ENCODE peak calls at places on chromosome 15, in five cellular contexts. T, P, W, S and O are unnamed samples.

GRCh38 chr15:72155021-72155621 is 36.9 kb downstream of the SENP8 start:
- DNase-seq in S (peak), T (peak), P (peak), W (peak), O (no peak)

GRCh38 chr15:101724675-101725005 is 367 bp upstream of the TARS3 start:
- DNase-seq in S (no peak), P (no peak), W (no peak), T (no peak), O (no peak)

GRCh38 chr15:27813139-27813538 is 286.0 kb downstream of the OCA2 start:
- DNase-seq in S (no peak), W (no peak), P (no peak), T (no peak), O (no peak)

GRCh38 chr15:42157981-42158765 is 1.7 kb upstream of the PLA2G4F start:
- DNase-seq in P (no peak), T (no peak), S (no peak), W (no peak), O (peak)

GRCh38 chr15:90763700-90764099 is 46.6 kb downstream of the BLM start:
- DNase-seq in W (no peak), T (no peak), P (no peak), S (no peak), O (no peak)

GRCh38 chr15:60945196-60945595 is 283.9 kb downstream of the RORA start:
- DNase-seq in T (no peak), W (no peak), S (no peak), P (peak), O (no peak)

GRCh38 chr15:70289191-70289955 is 191.7 kb upstream of the TLE3 start:
- DNase-seq in T (no peak), S (peak), W (peak), P (no peak), O (no peak)

GRCh38 chr15:97081666-97082226 is 751.2 kb downstream of the NR2F2 start:
- DNase-seq in W (no peak), S (no peak), P (no peak), T (no peak), O (no peak)

GRCh38 chr15:62803856-62804400 is 238.6 kb upstream of the TPM1 start:
- DNase-seq in T (no peak), W (no peak), S (no peak), P (no peak), O (no peak)

GRCh38 chr15:42727740-42728355 is 9.1 kb downstream of the CDAN1 start:
- DNase-seq in T (no peak), W (no peak), S (no peak), P (no peak), O (no peak)

GRCh38 chr15:85625856-85626255 is 168.9 kb downstream of the KLHL25 start:
- DNase-seq in S (no peak), P (no peak), T (no peak), W (no peak), O (peak)

GRCh38 chr15:91885714-91886265 is 32.3 kb downstream of the SLCO3A1 start:
- DNase-seq in T (no peak), W (no peak), S (no peak), P (no peak), O (no peak)
- TF ChIP-seq CTCF in T (peak), W (peak), S (peak), P (peak), O (no peak)

GRCh38 chr15:30990036-30990435 is 1.4 kb downstream of the MTMR10 start:
- DNase-seq in S (no peak), P (no peak), T (no peak), W (no peak), O (no peak)

GRCh38 chr15:30992073-30992363 is 590 bp upstream of the MTMR10 start:
- DNase-seq in S (no peak), T (no peak), P (no peak), W (no peak), O (no peak)

GRCh38 chr15:30990451-30991300 is 752 bp downstream of the MTMR10 start:
- DNase-seq in S (no peak), W (no peak), T (no peak), P (no peak), O (no peak)

GRCh38 chr15:30991301-30992072 is at the start of gene MTMR10:
- DNase-seq in T (peak), W (no peak), P (peak), S (peak), O (peak)

GRCh38 chr15:30992465-30992864 is 1.0 kb upstream of the MTMR10 start:
- DNase-seq in W (no peak), T (no peak), S (no peak), P (no peak), O (no peak)
- H3K4me3 ChIP-seq in W (peak), T (peak), S (peak), P (peak), O (peak)

GRCh38 chr15:65303687-65304392 is 637 bp upstream of the RNU5B-1 start:
- DNase-seq in P (peak), S (no peak), T (peak), W (no peak), O (no peak)
- TF ChIP-seq CTCF in P (no peak), S (no peak), T (no peak), W (no peak), O (no peak)

GRCh38 chr15:32861741-32862140 is 143.9 kb downstream of the GREM1 start:
- DNase-seq in P (peak), T (peak), S (no peak), W (peak), O (peak)
- H3K4me3 ChIP-seq in P (peak), T (peak), S (no peak), W (no peak), O (peak)

DNA sequence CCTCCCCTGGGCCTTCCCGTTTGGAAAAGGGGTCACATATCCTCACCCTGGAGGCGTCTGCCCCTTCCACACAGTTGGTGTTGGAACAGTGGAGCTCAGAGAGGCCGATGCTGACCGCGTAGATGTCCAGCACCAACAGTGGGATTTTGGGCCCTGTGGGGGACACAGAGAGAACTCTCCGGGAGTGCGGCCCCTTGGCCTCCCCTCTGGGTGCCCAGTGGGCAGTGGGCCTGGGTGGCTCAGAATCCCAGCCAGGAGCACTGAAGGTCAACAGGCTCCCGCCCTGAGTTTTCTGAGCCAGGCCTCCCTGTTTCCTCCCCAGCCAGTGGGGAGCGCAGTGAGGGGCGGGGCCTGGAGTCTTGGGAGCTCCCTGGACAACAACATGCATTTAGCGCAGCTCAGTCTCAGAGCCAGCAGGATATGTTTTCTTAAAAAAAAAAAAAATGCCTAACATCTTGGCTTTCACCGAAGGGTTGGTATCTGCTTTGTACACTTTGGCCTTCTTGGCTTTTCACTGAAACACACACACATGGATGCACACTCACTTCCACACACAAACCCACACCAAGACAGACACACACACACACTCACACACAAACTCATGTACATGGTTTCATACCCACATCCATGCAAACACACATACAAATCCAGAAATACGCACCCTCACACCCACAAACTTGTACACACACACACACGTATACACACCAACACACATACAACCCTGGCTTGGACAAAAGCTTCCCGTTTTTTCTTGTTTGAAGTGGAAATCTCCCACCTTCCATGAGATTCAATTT is 562 bp upstream of the ISLR start:
- DNase-seq in P (peak), W (no peak), T (peak), S (peak), O (peak)
- TF ChIP-seq CTCF in P (no peak), W (no peak), T (peak), S (no peak), O (no peak)

DNA sequence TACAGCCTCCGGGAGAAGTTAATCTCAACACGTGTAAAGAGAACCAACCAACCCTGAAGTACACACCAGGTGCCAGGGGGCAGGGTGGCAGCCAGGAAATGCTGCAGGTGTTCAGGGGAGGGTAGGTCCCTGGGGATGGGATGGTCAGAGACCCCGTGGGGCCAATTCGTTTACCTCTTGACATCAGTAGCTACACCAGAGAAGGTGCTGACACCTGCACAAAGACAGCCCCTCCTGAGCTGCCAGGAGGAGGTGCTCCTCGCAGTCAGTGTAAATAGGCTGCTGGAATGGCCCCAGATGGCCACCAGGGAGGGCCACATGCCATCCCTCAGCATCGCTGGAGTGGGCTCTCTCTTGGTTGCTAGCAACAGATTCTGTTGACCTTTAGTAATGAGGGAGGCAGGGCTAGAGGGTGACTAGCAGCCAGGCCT is 52.8 kb downstream of the CORO2B start:
- DNase-seq in T (no peak), W (no peak), P (no peak), S (no peak), O (no peak)
- H3K4me3 ChIP-seq in T (no peak), W (no peak), P (no peak), S (no peak), O (no peak)

DNA sequence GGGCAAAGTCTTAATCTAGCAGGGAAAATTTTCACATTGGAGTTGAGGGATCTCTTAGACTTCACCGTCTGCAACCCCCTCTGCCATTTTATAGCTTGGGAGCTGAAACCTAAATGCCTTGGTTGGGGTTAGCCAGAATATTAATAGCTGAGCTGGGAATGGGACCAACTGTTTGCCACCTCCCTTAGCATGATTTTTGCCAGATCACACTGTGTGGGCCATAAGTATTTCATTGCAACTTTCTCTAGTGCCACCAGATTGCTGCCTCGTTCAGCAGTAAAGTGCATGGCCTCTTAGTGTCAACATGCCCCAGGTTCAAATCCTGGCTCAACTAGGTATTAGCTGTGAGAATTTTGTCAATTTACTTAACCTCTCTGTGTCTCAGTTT is 55.9 kb upstream of the ABHD17C start:
- DNase-seq in S (no peak), P (no peak), T (no peak), W (no peak), O (no peak)
- TF ChIP-seq CTCF in S (no peak), P (no peak), T (no peak), W (no peak), O (no peak)

GRCh38 chr15:83732770-83733169 is 78.8 kb downstream of the ADAMTSL3 start:
- DNase-seq in P (no peak), T (no peak), S (no peak), W (no peak), O (no peak)

GRCh38 chr15:83733206-83733605 is 79.3 kb downstream of the ADAMTSL3 start:
- DNase-seq in W (peak), T (no peak), P (no peak), S (peak), O (peak)

GRCh38 chr15:83733691-83734090 is 79.8 kb downstream of the ADAMTSL3 start:
- DNase-seq in W (no peak), P (no peak), S (no peak), T (no peak), O (no peak)

GRCh38 chr15:83734487-83734886 is 80.6 kb downstream of the ADAMTSL3 start:
- DNase-seq in P (no peak), T (no peak), W (no peak), S (peak), O (no peak)

DNA sequence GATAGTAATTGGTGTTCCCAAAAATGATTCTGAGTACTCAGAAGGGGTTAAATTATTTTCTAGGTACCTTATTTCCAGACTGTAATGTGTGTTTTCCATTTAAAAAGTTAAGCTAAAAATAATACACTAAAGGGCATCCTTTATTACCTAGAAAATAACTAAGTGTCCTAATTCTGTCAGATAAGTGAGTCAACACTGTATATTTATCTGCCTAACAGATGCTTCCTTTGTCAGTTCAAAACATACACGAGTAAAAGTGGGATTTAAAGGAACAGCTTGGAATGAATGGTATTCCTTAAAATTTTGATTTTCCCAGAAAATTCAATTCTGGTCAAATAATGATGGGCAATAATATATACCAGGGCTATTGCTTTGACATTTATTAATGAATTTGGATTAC is 78.3 kb downstream of the ADAMTSL3 start:
- DNase-seq in S (no peak), T (no peak), P (no peak), W (no peak), O (no peak)
- H3K4me3 ChIP-seq in S (no peak), T (no peak), P (no peak), W (no peak), O (no peak)

GRCh38 chr15:40343512-40343911 is 2.8 kb upstream of the CCDC9B start:
- DNase-seq in P (peak), W (peak), T (peak), S (peak), O (no peak)
- TF ChIP-seq CTCF in P (no peak), W (no peak), T (no peak), S (no peak), O (no peak)

GRCh38 chr15:58471341-58471740 is 39.5 kb downstream of the LIPC start:
- DNase-seq in T (no peak), S (no peak), P (no peak), W (no peak), O (no peak)
- H3K4me3 ChIP-seq in T (no peak), S (no peak), P (no peak), W (no peak), O (no peak)